ENCODE peak calls at places on chromosomes 6 and 20, in eight cellular contexts. F is foreskin fibroblast; Z is DMS153; J is activated naive CD8-positive, alpha-beta T cell treated with anti-CD3 and anti-CD28 coated beads, Interleukin-2, amount 50 U/mL, for 24 hours; X is natural killer cell; W is lower leg skin; A is left ventricle myocardium inferior; Q is Calu3. V is an unnamed sample.

GRCh38 chr6:57313711-57314471 is 3.5 kb upstream of the PRIM2 start:
- DNase-seq in F (peak), Z (no peak), J (no peak), X (no peak), W (no peak), A (no peak), Q (peak), V (no peak)

GRCh38 chr20:54550776-54551396 is 75.5 kb downstream of the DOK5 start:
- DNase-seq in F (no peak), Z (no peak), J (no peak), X (no peak), W (no peak), A (no peak), Q (no peak), V (no peak)

GRCh38 chr6:169075211-169075621 is 178.4 kb downstream of the THBS2 start:
- DNase-seq in F (peak), Z (no peak), J (no peak), X (no peak), W (peak), A (peak), Q (no peak), V (peak)

GRCh38 chr6:148435386-148435785 is 92.7 kb downstream of the SASH1 start:
- DNase-seq in F (peak), Z (no peak), J (no peak), X (no peak), W (no peak), A (no peak), Q (no peak), V (no peak)

GRCh38 chr6:1406306-1407058 is 17.1 kb downstream of the FOXF2 start:
- DNase-seq in F (peak), Z (no peak), J (no peak), X (no peak), W (no peak), A (no peak), Q (no peak), V (no peak)

GRCh38 chr6:151044465-151045441 is 179.3 kb downstream of the MTHFD1L start:
- DNase-seq in F (peak), Z (peak), J (no peak), X (no peak), W (peak), A (peak), Q (peak), V (peak)

GRCh38 chr6:13273931-13274706 is 54.2 kb downstream of the TBC1D7 start:
- DNase-seq in F (no peak), Z (no peak), J (peak), X (peak), W (peak), A (no peak), Q (no peak), V (no peak)

GRCh38 chr6:33638581-33638980 is 17.5 kb downstream of the ITPR3 start:
- DNase-seq in F (no peak), Z (no peak), J (no peak), X (no peak), W (no peak), A (no peak), Q (peak), V (no peak)

GRCh38 chr6:76774750-76775396 is 688.4 kb downstream of the HTR1B start:
- DNase-seq in F (no peak), Z (no peak), J (no peak), X (no peak), W (no peak), A (peak), Q (no peak), V (peak)

GRCh38 chr20:41169791-41170351 is 32.5 kb downstream of the PLCG1 start:
- DNase-seq in F (peak), Z (no peak), J (no peak), X (no peak), W (no peak), A (no peak), Q (no peak), V (peak)

GRCh38 chr6:10939840-10940239 is 53.0 kb downstream of the SYCP2L start:
- DNase-seq in F (no peak), Z (no peak), J (no peak), X (no peak), W (no peak), A (no peak), Q (no peak), V (no peak)

GRCh38 chr6:139239137-139239536 is 52.7 kb downstream of the TXLNB start:
- DNase-seq in F (no peak), Z (no peak), J (no peak), X (no peak), W (no peak), A (no peak), Q (no peak), V (no peak)

GRCh38 chr20:18263723-18264122 is 24.6 kb upstream of the ZNF133 start:
- DNase-seq in F (no peak), Z (no peak), J (no peak), X (no peak), W (no peak), A (no peak), Q (peak), V (no peak)

GRCh38 chr6:100549406-100550167 is 84.9 kb upstream of the SIM1 start:
- DNase-seq in F (peak), Z (no peak), J (no peak), X (no peak), W (no peak), A (no peak), Q (no peak), V (no peak)

GRCh38 chr6:90466191-90466940 is 120.5 kb downstream of the MAP3K7 start:
- DNase-seq in F (no peak), Z (no peak), J (no peak), X (no peak), W (no peak), A (no peak), Q (no peak), V (no peak)

GRCh38 chr6:70124882-70125535 is 177.9 kb downstream of the COL9A1 start:
- DNase-seq in F (peak), Z (no peak), J (no peak), X (no peak), W (no peak), A (no peak), Q (peak), V (no peak)

GRCh38 chr6:168428863-168429262 is 12.1 kb upstream of the SMOC2 start:
- DNase-seq in F (no peak), Z (no peak), J (no peak), X (no peak), W (no peak), A (no peak), Q (no peak), V (no peak)

GRCh38 chr20:59403962-59404314 is 103.5 kb downstream of the EDN3 start:
- DNase-seq in F (no peak), Z (no peak), J (no peak), X (no peak), W (no peak), A (no peak), Q (no peak), V (no peak)

GRCh38 chr20:4108495-4109306 is 93.3 kb upstream of the RNF24 start:
- DNase-seq in F (peak), Z (peak), J (peak), X (peak), W (peak), A (peak), Q (peak), V (peak)

GRCh38 chr6:111994791-111995190 is 59.1 kb upstream of the CCN6 start:
- DNase-seq in F (no peak), Z (no peak), J (no peak), X (no peak), W (no peak), A (no peak), Q (no peak), V (no peak)

V was measured in left ventricle myocardium superior.